ENCODE peak calls at places on chromosome 21, in seven cellular contexts. D is fibroblast of lung; J is heart right ventricle; Z is HepG2; A is CD8-positive, alpha-beta T cell; U is ovary; S is cardiac fibroblast. H is an unnamed sample.

GRCh38 chr21:29055080-29055479 is 18.4 kb downstream of the CCT8 start:
- DNase-seq in D (no peak), J (no peak), Z (no peak), A (no peak), U (no peak), S (no peak), H (no peak)

GRCh38 chr21:20996421-20997307 is 1.5 kb upstream of the NCAM2 start:
- DNase-seq in D (peak; percentile 29), J (no peak), Z (no peak), A (no peak), U (no peak), S (peak; percentile 57), H (no peak)

GRCh38 chr21:38807987-38808386 is 2.3 kb downstream of the ETS2 start:
- DNase-seq in D (peak; percentile 54), J (no peak), Z (no peak), A (no peak), U (no peak), S (no peak), H (no peak)

GRCh38 chr21:26469789-26470188 is 103.3 kb downstream of the CYYR1 start:
- DNase-seq in D (peak; percentile 93), J (no peak), Z (no peak), A (no peak), U (no peak), S (peak; percentile 85), H (peak; percentile 73)

GRCh38 chr21:46091631-46092025 is 6.3 kb upstream of the COL6A2 start:
- DNase-seq in D (no peak), J (no peak), Z (no peak), A (no peak), U (no peak), S (no peak), H (no peak)

GRCh38 chr21:39444406-39445145 is 1.0 kb downstream of the LCA5L start:
- DNase-seq in D (peak; percentile 22), J (no peak), Z (no peak), A (no peak), U (no peak), S (peak; percentile 41), H (no peak)

GRCh38 chr21:26127918-26128317 is 42.7 kb downstream of the APP start:
- DNase-seq in D (peak; percentile 54), J (no peak), Z (no peak), A (no peak), U (no peak), S (peak; percentile 62), H (no peak)

GRCh38 chr21:31798842-31799691 is 67.1 kb upstream of the SCAF4 start:
- DNase-seq in D (no peak), J (no peak), Z (no peak), A (no peak), U (no peak), S (no peak), H (no peak)

GRCh38 chr21:39087238-39087975 is 95.8 kb downstream of the PSMG1 start:
- DNase-seq in D (no peak), J (peak; percentile 68), Z (no peak), A (no peak), U (no peak), S (no peak), H (no peak)

GRCh38 chr21:15005391-15005790 is 59.4 kb downstream of the NRIP1 start:
- DNase-seq in D (peak; percentile 22), J (no peak), Z (no peak), A (peak; percentile 12), U (peak; percentile 62), S (peak; percentile 38), H (no peak)

GRCh38 chr21:23968722-23969647 is 1638.3 kb downstream of the MRPL39 start:
- DNase-seq in D (peak; percentile 29), J (no peak), Z (no peak), A (peak; percentile 70), U (no peak), S (peak; percentile 36), H (no peak)

GRCh38 chr21:37367301-37367757 is 756 bp downstream of the DYRK1A start:
- DNase-seq in D (no peak), J (no peak), Z (no peak), A (no peak), U (no peak), S (no peak), H (no peak)

GRCh38 chr21:38959686-38960049 is 153.9 kb downstream of the ETS2 start:
- DNase-seq in D (no peak), J (no peak), Z (no peak), A (no peak), U (no peak), S (no peak), H (no peak)

GRCh38 chr21:17371470-17371869 is 141.4 kb upstream of the CXADR start:
- DNase-seq in D (peak; percentile 55), J (no peak), Z (no peak), A (no peak), U (no peak), S (peak; percentile 12), H (no peak)

GRCh38 chr21:28763809-28764418 is 228.8 kb downstream of the LTN1 start:
- DNase-seq in D (no peak), J (no peak), Z (no peak), A (no peak), U (no peak), S (no peak), H (no peak)

GRCh38 chr21:23475518-23476189 is 2131.6 kb downstream of the MRPL39 start:
- DNase-seq in D (peak; percentile 5), J (no peak), Z (no peak), A (no peak), U (no peak), S (peak; percentile 0), H (no peak)

GRCh38 chr21:43590220-43590619 is 69.1 kb downstream of the HSF2BP start:
- DNase-seq in D (no peak), J (no peak), Z (peak; percentile 73), A (no peak), U (no peak), S (peak; percentile 91), H (no peak)

GRCh38 chr21:31158789-31159581 is 120.7 kb upstream of the KRTAP19-8 start:
- DNase-seq in D (peak; percentile 31), J (no peak), Z (no peak), A (no peak), U (no peak), S (peak; percentile 41), H (no peak)

GRCh38 chr21:14874379-14874778 is 190.4 kb downstream of the NRIP1 start:
- DNase-seq in D (no peak), J (no peak), Z (no peak), A (no peak), U (no peak), S (no peak), H (no peak)

GRCh38 chr21:28375708-28376385 is 616.8 kb downstream of the LTN1 start:
- DNase-seq in D (peak; percentile 33), J (no peak), Z (no peak), A (no peak), U (no peak), S (peak; percentile 88), H (peak; percentile 27)

GRCh38 chr21:37208741-37209225 is 58.4 kb downstream of the VPS26C start:
- DNase-seq in D (no peak), J (peak; percentile 44), Z (no peak), A (no peak), U (no peak), S (no peak), H (no peak)

GRCh38 chr21:45001134-45002095 is 61.6 kb downstream of the SLX9 start:
- DNase-seq in D (peak; percentile 68), J (peak; percentile 75), Z (no peak), A (no peak), U (no peak), S (peak; percentile 64), H (peak; percentile 41)
- H3K4me3 ChIP-seq in D (no peak overlapping the region), J (no peak overlapping the region), Z (no peak overlapping the region), A (no peak overlapping the region), U (no peak overlapping the region), S (no peak overlapping the region), H (no peak overlapping the region)

DNA sequence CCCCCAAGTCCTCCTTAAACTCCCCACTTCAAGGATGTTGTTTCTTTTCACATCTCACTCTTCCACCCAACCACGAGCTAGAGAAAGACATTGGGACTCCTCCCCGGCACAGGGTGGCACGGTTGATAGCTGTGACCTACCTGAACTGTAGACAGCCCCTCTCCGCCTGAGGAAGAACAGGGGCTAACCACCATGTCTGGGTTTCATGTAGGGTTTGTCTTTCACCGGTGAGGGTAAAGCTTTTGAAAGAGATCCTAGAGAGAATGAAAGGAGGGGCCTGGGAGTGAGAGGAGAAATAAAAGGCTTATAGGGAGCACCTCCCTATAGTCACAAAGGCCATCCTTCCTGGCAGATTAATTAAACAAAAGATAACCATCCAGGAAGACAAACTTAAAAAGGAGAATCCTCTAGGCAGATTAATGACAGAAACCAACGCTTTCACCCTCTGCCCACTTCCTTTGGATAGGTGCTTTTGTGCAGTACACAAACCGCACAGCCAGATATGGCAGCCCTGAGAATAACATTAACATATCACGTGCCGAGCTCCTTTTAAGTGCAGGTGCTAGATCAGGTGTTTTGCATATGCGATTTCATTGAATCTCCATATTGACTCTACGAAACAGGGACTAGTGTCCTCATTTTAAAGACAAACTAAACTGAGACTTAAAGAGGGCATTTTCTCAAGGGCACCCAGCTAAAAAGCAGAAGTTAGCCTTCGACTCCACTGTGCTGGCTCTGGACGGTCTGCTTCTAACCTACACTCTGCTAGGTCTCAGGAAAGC is 178.0 kb upstream of the RUNX1 start:
- DNase-seq in D (no peak), J (no peak), Z (no peak), A (peak; percentile 37), U (no peak), S (no peak), H (no peak)
- H3K4me3 ChIP-seq in D (no peak overlapping the region), J (no peak overlapping the region), Z (no peak overlapping the region), A (peak overlapping the region; percentile 2), U (no peak overlapping the region), S (no peak overlapping the region), H (no peak overlapping the region)

GRCh38 chr21:33444499-33444898 is 35.3 kb downstream of the TMEM50B start:
- DNase-seq in D (no peak), J (no peak), Z (no peak), A (no peak), U (no peak), S (no peak), H (no peak)
- H3K4me3 ChIP-seq in D (no peak overlapping the region), J (no peak overlapping the region), Z (no peak overlapping the region), A (no peak overlapping the region), U (no peak overlapping the region), S (no peak overlapping the region), H (no peak overlapping the region)

DNA sequence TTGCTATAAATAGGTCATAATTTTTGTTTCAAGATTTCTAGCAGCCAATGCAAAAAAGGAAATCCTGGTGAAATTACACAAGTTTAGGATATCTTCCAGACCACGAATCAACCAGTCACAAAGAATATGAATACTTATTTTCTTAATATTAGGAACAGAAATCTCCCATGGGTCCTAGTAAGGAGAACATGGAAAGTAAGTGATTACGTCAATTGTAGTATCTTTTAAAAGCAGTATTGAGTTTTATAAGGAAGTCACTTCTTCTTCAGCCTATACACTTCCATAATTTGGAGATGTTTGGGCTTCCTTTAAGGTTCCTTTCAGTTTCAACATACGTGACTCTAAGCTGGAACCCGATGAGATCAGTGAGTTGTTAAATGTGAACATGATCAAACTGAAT is 534.5 kb downstream of the USP25 start:
- DNase-seq in D (peak; percentile 27), J (no peak), Z (no peak), A (no peak), U (no peak), S (peak; percentile 53), H (no peak)
- H3K4me3 ChIP-seq in D (no peak overlapping the region), J (peak overlapping the region; percentile 5), Z (no peak overlapping the region), A (no peak overlapping the region), U (no peak overlapping the region), S (peak overlapping the region; percentile 13), H (no peak overlapping the region)

GRCh38 chr21:34670962-34671348 is 2.2 kb downstream of the CLIC6 start:
- DNase-seq in D (no peak), J (no peak), Z (no peak), A (no peak), U (no peak), S (no peak), H (no peak)
- H3K4me3 ChIP-seq in D (peak overlapping the region; percentile 24), J (peak overlapping the region; percentile 53), Z (peak overlapping the region; percentile 54), A (peak overlapping the region; percentile 46), U (peak overlapping the region; percentile 41), S (no peak overlapping the region), H (no peak overlapping the region)

GRCh38 chr21:41369915-41370839 is 8.3 kb downstream of the MX2 start:
- DNase-seq in D (no peak), J (peak; percentile 42), Z (peak; percentile 32), A (peak; percentile 53), U (no peak), S (no peak), H (no peak)
- H3K4me3 ChIP-seq in D (no peak overlapping the region), J (peak overlapping the region; percentile 59), Z (peak overlapping the region; percentile 73), A (peak overlapping the region; percentile 28), U (peak overlapping the region; percentile 3), S (no peak overlapping the region), H (no peak overlapping the region)

H was measured in AG09309.